ENCODE peak calls at places on chromosomes 5 and 9, in ten cellular contexts. J is sigmoid colon, Y is tibial artery, D is adrenal gland, Z is A549, T is testis, L is psoas muscle, C is breast epithelium, N is OCI-LY7, F is heart left ventricle. B is an unnamed sample.

GRCh38 chr5:172505403-172505759 is 51.1 kb upstream of the SH3PXD2B start:
- DNase-seq in J (peak), Y (no peak), D (no peak), Z (no peak), T (peak), L (no peak), C (no peak), N (no peak), F (no peak), B (peak)

GRCh38 chr5:109161914-109162683 is 247.7 kb downstream of the PJA2 start:
- DNase-seq in J (no peak), Y (no peak), D (no peak), Z (no peak), T (no peak), L (no peak), C (no peak), N (no peak), F (no peak), B (no peak)

GRCh38 chr5:102049517-102049916 is 246.6 kb downstream of the SLCO4C1 start:
- DNase-seq in J (no peak), Y (no peak), D (no peak), Z (no peak), T (no peak), L (no peak), C (no peak), N (no peak), F (no peak), B (no peak)

GRCh38 chr9:132647355-132647754 is 22.4 kb downstream of the DDX31 start:
- DNase-seq in J (no peak), Y (no peak), D (no peak), Z (no peak), T (no peak), L (no peak), C (no peak), N (no peak), F (no peak), B (no peak)

GRCh38 chr5:119269061-119269579 is 86.7 kb upstream of the TNFAIP8 start:
- DNase-seq in J (peak), Y (peak), D (no peak), Z (peak), T (no peak), L (no peak), C (no peak), N (peak), F (peak), B (peak)

GRCh38 chr9:114223564-114224246 is 68.4 kb downstream of the COL27A1 start:
- DNase-seq in J (no peak), Y (no peak), D (no peak), Z (peak), T (no peak), L (no peak), C (no peak), N (no peak), F (no peak), B (no peak)

GRCh38 chr5:156641690-156642089 is 208.4 kb upstream of the PPP1R2B start:
- DNase-seq in J (no peak), Y (no peak), D (no peak), Z (no peak), T (no peak), L (no peak), C (no peak), N (no peak), F (no peak), B (no peak)

GRCh38 chr9:88990721-88991065 is 575 bp upstream of the S1PR3 start:
- DNase-seq in J (no peak), Y (no peak), D (no peak), Z (no peak), T (no peak), L (no peak), C (no peak), N (peak), F (no peak), B (no peak)

GRCh38 chr5:126794157-126794828 is 17.4 kb downstream of the LMNB1 start:
- DNase-seq in J (no peak), Y (no peak), D (no peak), Z (no peak), T (no peak), L (no peak), C (no peak), N (peak), F (no peak), B (no peak)

DNA sequence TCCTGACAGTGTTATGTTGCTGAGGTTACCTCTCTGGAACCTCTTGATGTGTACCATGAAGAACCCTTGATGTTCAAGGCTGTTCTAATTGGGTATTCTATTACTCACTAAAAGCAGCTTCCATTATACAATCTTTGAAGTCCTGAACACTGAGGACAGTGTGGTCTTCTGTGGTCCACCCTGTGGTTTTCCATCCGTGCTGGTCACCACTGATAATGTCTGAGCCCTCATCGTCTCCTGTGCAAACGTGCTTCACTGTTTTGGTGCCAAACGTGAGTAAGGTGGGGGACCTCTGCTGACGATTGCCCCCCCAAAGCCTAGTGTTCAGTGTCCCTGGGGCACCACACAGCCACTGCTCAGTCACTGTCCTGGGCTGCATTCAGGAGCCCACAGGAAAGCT is 259.7 kb upstream of the ANKRD55 start:
- DNase-seq in J (no peak), Y (no peak), D (no peak), Z (no peak), T (no peak), L (no peak), C (no peak), N (no peak), F (no peak), B (no peak)
- TF ChIP-seq CTCF in J (no peak), Y (no peak), D (no peak), Z (no peak), T (no peak), L (no peak), C (no peak), N (no peak), F (no peak), B (no peak)

DNA sequence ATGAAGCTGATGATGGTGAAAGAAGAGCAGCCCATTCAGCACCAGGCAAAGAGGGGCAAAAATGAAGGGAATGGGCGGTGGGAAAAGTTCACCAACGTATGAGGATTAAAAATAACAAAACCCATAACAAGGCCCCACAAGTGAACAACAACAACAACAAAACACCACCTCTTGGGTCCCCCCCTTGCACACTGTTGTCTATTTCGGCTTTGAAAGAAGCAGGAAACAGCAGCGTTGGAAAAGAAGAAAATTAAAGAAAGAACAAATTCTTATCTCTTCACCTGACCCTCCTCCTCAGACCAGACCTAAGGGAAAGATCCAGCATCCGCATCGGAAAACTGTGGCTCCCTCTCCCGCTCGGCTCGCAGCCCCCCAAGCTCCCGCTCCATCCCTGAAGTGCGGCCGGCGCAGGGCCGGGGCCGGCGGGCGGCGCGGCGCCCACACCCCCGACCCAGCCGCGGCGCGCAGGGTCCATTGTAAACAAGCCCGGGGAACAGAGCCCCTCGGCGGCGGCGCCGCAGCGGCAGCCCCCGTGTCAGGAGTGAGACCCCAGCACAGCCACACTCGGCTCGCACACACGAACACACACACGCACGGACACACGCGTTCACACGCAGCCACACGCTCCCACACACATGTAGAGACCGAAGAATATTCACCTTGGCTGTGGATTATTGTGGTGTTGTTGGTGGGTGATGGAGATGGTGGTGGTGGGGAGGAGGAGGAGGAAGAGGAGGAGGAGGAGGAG is 539 bp downstream of the RFX3 start:
- DNase-seq in J (no peak), Y (no peak), D (no peak), Z (peak), T (no peak), L (no peak), C (no peak), N (no peak), F (no peak), B (no peak)
- H3K27ac ChIP-seq in J (peak), Y (peak), D (peak), Z (peak), T (peak), L (peak), C (peak), N (peak), F (peak), B (peak)

GRCh38 chr5:66931651-66932050 is 264.9 kb downstream of the CD180 start:
- DNase-seq in J (no peak), Y (no peak), D (no peak), Z (no peak), T (no peak), L (no peak), C (no peak), N (no peak), F (no peak), B (no peak)
- TF ChIP-seq CTCF in J (no peak), Y (no peak), D (no peak), Z (no peak), T (no peak), L (no peak), C (no peak), N (no peak), F (no peak), B (no peak)

GRCh38 chr9:21777701-21778100 is 24.7 kb upstream of the MTAP start:
- DNase-seq in J (no peak), Y (no peak), D (no peak), Z (no peak), T (no peak), L (no peak), C (no peak), N (no peak), F (no peak), B (no peak)
- H3K27ac ChIP-seq in J (no peak), Y (no peak), D (no peak), Z (no peak), T (no peak), L (no peak), C (no peak), N (no peak), F (no peak), B (no peak)

GRCh38 chr5:10680876-10681481 is 80.1 kb downstream of the DAP start:
- DNase-seq in J (no peak), Y (no peak), D (no peak), Z (no peak), T (no peak), L (no peak), C (no peak), N (no peak), F (no peak), B (no peak)
- TF ChIP-seq CTCF in J (no peak), Y (no peak), D (no peak), Z (no peak), T (no peak), L (no peak), C (no peak), N (peak), F (no peak), B (no peak)

DNA sequence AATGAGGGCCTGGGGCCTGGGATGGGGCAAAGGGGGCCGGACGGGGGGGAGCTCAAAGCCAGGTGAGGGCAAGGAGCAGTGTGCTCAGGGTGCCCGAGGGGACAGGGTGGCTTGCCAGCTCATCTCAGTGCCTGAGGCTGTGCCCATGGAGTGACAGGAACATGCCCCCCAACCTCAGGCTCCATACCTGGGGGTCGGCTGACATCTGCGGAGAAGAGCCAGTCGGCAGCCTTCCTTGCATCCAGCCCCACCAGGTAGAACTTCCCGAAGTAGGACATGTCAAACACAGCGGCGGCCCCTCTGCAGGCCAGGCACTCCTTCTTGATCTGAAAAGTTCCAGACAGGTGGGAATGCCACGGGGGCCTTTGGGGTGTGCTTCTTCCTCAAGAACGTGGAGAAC is 42.1 kb downstream of the SARDH start:
- DNase-seq in J (no peak), Y (no peak), D (no peak), Z (no peak), T (no peak), L (peak), C (no peak), N (no peak), F (no peak), B (no peak)
- H3K27ac ChIP-seq in J (no peak), Y (no peak), D (no peak), Z (no peak), T (no peak), L (no peak), C (no peak), N (no peak), F (no peak), B (no peak)

GRCh38 chr5:157994906-157995519 is 136.1 kb upstream of the CLINT1 start:
- DNase-seq in J (peak), Y (peak), D (peak), Z (peak), T (peak), L (peak), C (peak), N (peak), F (peak), B (peak)
- TF ChIP-seq CTCF in J (peak), Y (peak), D (peak), Z (peak), T (peak), L (peak), C (peak), N (peak), F (peak), B (peak)

DNA sequence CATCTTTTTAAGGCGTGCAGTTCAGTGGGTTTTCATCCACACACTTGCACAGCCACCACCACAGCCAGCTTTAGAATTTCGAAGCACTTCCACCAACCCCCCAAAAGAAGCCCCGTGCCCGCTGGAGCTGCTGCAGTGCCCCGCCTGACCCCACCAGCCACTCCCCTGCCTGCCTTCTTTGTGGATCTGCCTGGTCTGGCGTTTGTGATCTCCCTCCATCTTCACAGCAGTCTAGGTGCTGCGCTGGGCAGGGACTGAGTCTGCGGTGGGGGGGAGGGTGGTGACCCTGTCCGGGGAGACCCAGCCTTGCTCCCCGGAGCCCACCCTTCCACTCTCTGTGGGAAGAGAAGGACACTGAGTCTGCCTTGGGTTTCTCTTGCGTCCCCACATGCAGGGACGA is 40.8 kb downstream of the RXRA start:
- DNase-seq in J (no peak), Y (no peak), D (no peak), Z (no peak), T (no peak), L (no peak), C (no peak), N (no peak), F (no peak), B (no peak)
- H3K27ac ChIP-seq in J (peak), Y (peak), D (peak), Z (peak), T (peak), L (peak), C (peak), N (no peak), F (peak), B (peak)

B was measured in lung.